ENCODE peak calls at places on chromosomes 13 and 19, in five cellular contexts. P, U, B, S and A are unnamed samples.

GRCh38 chr19:39582442-39582841 is 19.9 kb upstream of the LGALS13 start:
- DNase-seq in P (no peak), U (no peak), B (no peak), S (no peak), A (no peak)

GRCh38 chr19:35344511-35345031 is 3.1 kb upstream of the FFAR1 start:
- DNase-seq in P (no peak), U (peak; percentile 7), B (no peak), S (no peak), A (no peak)

GRCh38 chr13:95707442-95708389 is 30.8 kb downstream of the DNAJC3 start:
- DNase-seq in P (no peak), U (no peak), B (no peak), S (no peak), A (no peak)

GRCh38 chr19:10006335-10006708 is 4.0 kb downstream of the COL5A3 start:
- DNase-seq in P (no peak), U (no peak), B (no peak), S (no peak), A (no peak)

GRCh38 chr19:19224852-19225494 is 13.2 kb downstream of the NCAN start:
- DNase-seq in P (peak; percentile 96), U (peak; percentile 97), B (peak; percentile 78), S (no peak), A (peak; percentile 73)

GRCh38 chr19:55579766-55580621 is 654 bp downstream of the ZNF579 start:
- DNase-seq in P (peak; percentile 52), U (peak; percentile 53), B (peak; percentile 16), S (no peak), A (no peak)

GRCh38 chr19:49106648-49107135 is 7.5 kb upstream of the LIN7B start:
- DNase-seq in P (peak; percentile 81), U (no peak), B (peak; percentile 59), S (no peak), A (peak; percentile 87)

GRCh38 chr19:48770223-48770622 is 14.9 kb downstream of the FGF21 start:
- DNase-seq in P (no peak), U (no peak), B (no peak), S (no peak), A (no peak)

GRCh38 chr13:50529154-50529882 is 314.2 kb downstream of the DLEU7 start:
- DNase-seq in P (no peak), U (no peak), B (no peak), S (no peak), A (no peak)

GRCh38 chr13:32905063-32905863 is 111.0 kb upstream of the KL start:
- DNase-seq in P (peak; percentile 14), U (no peak), B (no peak), S (peak; percentile 78), A (no peak)

GRCh38 chr13:75303295-75303694 is 178.7 kb downstream of the TBC1D4 start:
- DNase-seq in P (no peak), U (no peak), B (no peak), S (no peak), A (no peak)

GRCh38 chr13:112481458-112481857 is 105.3 kb downstream of the SPACA7 start:
- DNase-seq in P (no peak), U (no peak), B (no peak), S (no peak), A (no peak)

GRCh38 chr13:113390874-113391497 is 27.1 kb upstream of the GRTP1 start:
- DNase-seq in P (peak; percentile 74), U (no peak), B (no peak), S (no peak), A (no peak)

GRCh38 chr13:100394005-100394695 is 194.4 kb downstream of the GGACT start:
- DNase-seq in P (no peak), U (no peak), B (no peak), S (peak; percentile 51), A (no peak)

GRCh38 chr19:43809762-43810696 is 7.8 kb upstream of the LYPD5 start:
- DNase-seq in P (peak; percentile 81), U (peak; percentile 46), B (peak; percentile 29), S (peak; percentile 24), A (no peak)

GRCh38 chr19:48174445-48175030 is 4.1 kb downstream of the ZSWIM9 start:
- DNase-seq in P (no peak), U (no peak), B (no peak), S (no peak), A (no peak)

GRCh38 chr13:99342723-99343315 is 35.6 kb upstream of the GPR183 start:
- DNase-seq in P (no peak), U (no peak), B (no peak), S (no peak), A (no peak)

GRCh38 chr19:13859361-13859880 is 17.5 kb upstream of the NANOS3 start:
- DNase-seq in P (no peak), U (no peak), B (no peak), S (no peak), A (no peak)

GRCh38 chr19:34126966-34127365 is 45.3 kb upstream of the LSM14A start:
- DNase-seq in P (no peak), U (no peak), B (no peak), S (no peak), A (no peak)

GRCh38 chr13:21076265-21076653 is 14.9 kb upstream of the LATS2 start:
- DNase-seq in P (peak; percentile 53), U (no peak), B (no peak), S (no peak), A (peak; percentile 54)

GRCh38 chr19:42634409-42635232 is 39.9 kb upstream of the CEACAM8 start:
- DNase-seq in P (peak; percentile 83), U (peak; percentile 48), B (peak; percentile 32), S (no peak), A (peak; percentile 47)

GRCh38 chr19:18109363-18109730 is 11.8 kb downstream of the MAST3 start:
- DNase-seq in P (no peak), U (no peak), B (peak; percentile 53), S (no peak), A (no peak)

GRCh38 chr13:108322206-108322824 is 52.8 kb downstream of the TNFSF13B start:
- DNase-seq in P (peak; percentile 70), U (peak; percentile 30), B (peak; percentile 23), S (peak; percentile 9), A (no peak)

GRCh38 chr13:109162248-109163051 is 533.0 kb downstream of the MYO16 start:
- DNase-seq in P (no peak), U (no peak), B (no peak), S (peak; percentile 98), A (no peak)

GRCh38 chr13:106132216-106132615 is 403.2 kb downstream of the EFNB2 start:
- DNase-seq in P (no peak), U (no peak), B (no peak), S (no peak), A (no peak)

GRCh38 chr13:31441804-31442487 is 242.2 kb downstream of the B3GLCT start:
- DNase-seq in P (no peak), U (no peak), B (no peak), S (no peak), A (no peak)

GRCh38 chr19:10139952-10140351 is 20.3 kb upstream of the EIF3G start:
- DNase-seq in P (no peak), U (no peak), B (no peak), S (no peak), A (no peak)

GRCh38 chr13:62453761-62454160 is 1038.1 kb upstream of the PCDH20 start:
- DNase-seq in P (no peak), U (no peak), B (no peak), S (no peak), A (no peak)

GRCh38 chr19:35177377-35178274 is 23.1 kb downstream of the FXYD5 start:
- DNase-seq in P (no peak), U (no peak), B (no peak), S (no peak), A (no peak)

GRCh38 chr13:107271226-107271625 is 703.3 kb upstream of the ARGLU1 start:
- DNase-seq in P (peak; percentile 81), U (no peak), B (no peak), S (no peak), A (peak; percentile 49)

GRCh38 chr13:34340534-34340933 is 522.6 kb downstream of the RFC3 start:
- DNase-seq in P (no peak), U (no peak), B (no peak), S (no peak), A (no peak)

GRCh38 chr13:96984061-96984508 is 10.2 kb downstream of the OXGR1 start:
- DNase-seq in P (peak; percentile 69), U (no peak), B (no peak), S (peak; percentile 9), A (no peak)

GRCh38 chr19:4062576-4063368 is 3.9 kb downstream of the ZBTB7A start:
- DNase-seq in P (peak; percentile 18), U (no peak), B (no peak), S (no peak), A (no peak)

GRCh38 chr19:4059931-4060620 is 6.6 kb downstream of the ZBTB7A start:
- DNase-seq in P (peak; percentile 33), U (peak; percentile 59), B (no peak), S (peak; percentile 28), A (no peak)

GRCh38 chr19:4061683-4062575 is 4.8 kb downstream of the ZBTB7A start:
- DNase-seq in P (peak; percentile 62), U (no peak), B (no peak), S (no peak), A (no peak)

GRCh38 chr19:4060621-4061177 is 6.0 kb downstream of the ZBTB7A start:
- DNase-seq in P (no peak), U (no peak), B (no peak), S (no peak), A (no peak)

GRCh38 chr19:4061178-4061682 is 5.5 kb downstream of the ZBTB7A start:
- DNase-seq in P (peak; percentile 60), U (no peak), B (peak; percentile 65), S (no peak), A (no peak)
- TF ChIP-seq POLR2AphosphoS5 in P (no peak), U (no peak), B (peak; percentile 27), S (peak; percentile 60), A (no peak)

DNA sequence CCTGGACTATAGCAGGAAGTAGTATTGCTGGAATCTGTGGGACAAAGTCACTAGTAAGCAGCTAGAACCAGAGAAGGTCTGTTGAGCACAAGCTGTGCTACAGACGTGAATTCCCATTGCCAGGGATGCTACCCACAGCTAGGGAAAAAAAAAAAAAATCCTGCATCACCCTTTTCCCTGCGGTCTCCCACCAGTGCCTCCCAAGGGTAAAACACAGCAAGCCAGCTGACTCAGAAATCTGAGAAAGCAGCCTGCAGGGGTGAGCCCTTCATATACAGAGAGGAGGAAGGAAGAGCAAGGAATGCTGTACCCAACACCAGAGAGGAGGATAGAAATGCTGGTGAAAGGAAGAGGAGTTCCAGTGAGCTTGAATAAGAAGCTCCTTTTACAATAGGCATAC is 10.1 kb downstream of the ENOX1 start:
- DNase-seq in P (peak; percentile 31), U (no peak), B (no peak), S (no peak), A (no peak)
- TF ChIP-seq CREB1 in P (no peak), U (no peak), B (no peak), S (no peak), A (no peak)

GRCh38 chr19:44947041-44947581 is 1.3 kb downstream of the APOC2 start:
- DNase-seq in P (no peak), U (no peak), B (no peak), S (no peak), A (no peak)
- TF ChIP-seq POLR2AphosphoS5 in P (no peak), U (no peak), B (no peak), S (no peak), A (no peak)

GRCh38 chr13:65787087-65787486 is 1443.0 kb downstream of the PCDH9 start:
- DNase-seq in P (no peak), U (no peak), B (no peak), S (no peak), A (no peak)
- TF ChIP-seq CREB1 in P (no peak), U (no peak), B (no peak), S (no peak), A (no peak)